ENCODE peak calls at places on chromosomes 11 and 22, in nine cellular contexts. R is RWPE1, Y is neural crest cell, U is kidney epithelial cell, N is left ventricle myocardium inferior, X is GM23338, C is A549, K is GM10248, S is WERI-Rb-1. G is an unnamed sample.

GRCh38 chr22:33325232-33326004 is 267.2 kb upstream of the SYN3 start:
- DNase-seq in R (no peak), Y (no peak), U (no peak), N (no peak), X (no peak), C (no peak), K (peak), S (no peak), G (peak)

GRCh38 chr11:62752177-62752785 is 1.7 kb downstream of the ZBTB3 start:
- DNase-seq in R (no peak), Y (no peak), U (no peak), N (no peak), X (no peak), C (no peak), K (no peak), S (no peak), G (no peak)

GRCh38 chr22:35380537-35381423 is at the start of gene HMOX1:
- DNase-seq in R (peak), Y (peak), U (no peak), N (peak), X (peak), C (peak), K (peak), S (peak), G (peak)

GRCh38 chr11:60504219-60504618 is 11.0 kb upstream of the MS4A13 start:
- DNase-seq in R (no peak), Y (no peak), U (no peak), N (no peak), X (no peak), C (no peak), K (no peak), S (no peak), G (no peak)

GRCh38 chr11:60307507-60308195 is 19.4 kb upstream of the MS4A6E start:
- DNase-seq in R (no peak), Y (no peak), U (no peak), N (no peak), X (no peak), C (no peak), K (no peak), S (no peak), G (no peak)

GRCh38 chr11:2484576-2485125 is 39.8 kb downstream of the KCNQ1 start:
- DNase-seq in R (no peak), Y (no peak), U (no peak), N (no peak), X (no peak), C (no peak), K (no peak), S (no peak), G (no peak)

GRCh38 chr22:25736378-25737011 is 5.5 kb upstream of the MYO18B start:
- DNase-seq in R (no peak), Y (no peak), U (no peak), N (no peak), X (no peak), C (no peak), K (no peak), S (no peak), G (no peak)

GRCh38 chr22:50576070-50576469 is 2.2 kb downstream of the CPT1B start:
- DNase-seq in R (no peak), Y (peak), U (peak), N (no peak), X (peak), C (peak), K (no peak), S (peak), G (peak)

DNA sequence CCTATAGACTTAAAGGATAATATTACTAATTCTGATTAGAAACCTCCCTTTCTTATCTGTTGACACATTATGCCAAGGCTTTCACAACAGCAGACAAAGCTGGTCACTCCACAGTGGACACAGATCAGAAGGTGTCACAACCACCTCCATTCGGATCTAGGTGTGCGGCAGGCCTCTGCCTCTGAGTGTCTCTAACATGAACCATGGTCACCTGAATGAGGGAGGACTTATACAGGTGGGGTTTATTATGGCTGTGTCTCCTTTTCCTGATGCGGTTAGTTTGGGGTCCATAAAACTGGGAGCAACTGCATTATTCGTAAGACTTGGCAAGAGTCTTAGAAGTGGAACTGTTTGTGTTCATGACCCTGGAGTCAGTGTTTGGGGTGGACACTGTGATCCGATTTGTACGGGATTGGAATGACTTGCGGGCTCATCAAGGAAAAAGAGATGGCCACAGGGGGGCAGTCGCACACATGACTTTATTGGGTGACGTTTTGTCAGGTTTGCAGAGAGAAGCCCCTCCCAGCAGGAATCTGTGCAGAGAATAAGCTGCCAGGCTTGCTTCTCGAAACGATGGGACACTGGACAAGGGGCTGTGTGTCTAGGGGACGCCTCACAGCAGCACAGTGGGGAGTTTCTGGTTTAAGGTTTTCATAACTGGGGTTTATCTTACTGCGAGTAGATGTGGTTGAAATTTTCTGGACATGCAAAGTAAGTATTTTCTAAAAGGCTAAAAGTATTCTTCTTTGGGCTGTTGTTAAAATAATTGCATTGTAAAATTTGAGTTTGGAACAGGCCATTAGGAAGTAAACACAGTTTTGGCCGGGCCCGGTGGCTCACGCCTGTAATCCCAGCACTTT is 90.6 kb downstream of the GAB4 start:
- DNase-seq in R (peak), Y (peak), U (peak), N (peak), X (peak), C (peak), K (peak), S (peak), G (peak)
- TF ChIP-seq CTCF in R (peak), Y (peak), U (peak), N (peak), X (peak), C (peak), K (peak), S (peak), G (peak)

DNA sequence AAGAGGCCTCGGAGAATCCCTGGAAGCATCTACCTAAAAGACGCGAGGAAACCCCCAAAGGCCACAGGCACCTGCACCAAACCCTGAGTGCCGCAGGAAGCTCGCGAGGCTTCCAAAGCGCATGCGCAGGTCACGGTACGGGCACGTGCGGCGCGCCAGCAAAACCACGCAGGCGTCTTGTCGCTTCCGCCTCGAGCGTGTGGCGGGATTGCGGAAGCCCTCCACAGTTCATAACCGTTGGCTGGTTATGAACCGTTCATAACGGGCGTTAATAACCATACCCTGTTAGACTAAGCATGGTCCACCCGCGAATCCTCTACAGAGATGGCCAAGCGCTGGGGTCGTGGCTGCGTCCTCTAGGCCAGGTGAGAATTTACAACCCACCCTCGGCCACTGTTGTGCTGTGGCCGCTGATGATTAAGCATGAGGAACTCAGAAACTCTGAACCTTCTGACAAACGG is 46.4 kb downstream of the MORC2 start:
- DNase-seq in R (no peak), Y (no peak), U (peak), N (peak), X (peak), C (peak), K (peak), S (peak), G (peak)
- TF ChIP-seq CTCF in R (no peak), Y (no peak), U (no peak), N (no peak), X (no peak), C (no peak), K (no peak), S (no peak), G (no peak)

DNA sequence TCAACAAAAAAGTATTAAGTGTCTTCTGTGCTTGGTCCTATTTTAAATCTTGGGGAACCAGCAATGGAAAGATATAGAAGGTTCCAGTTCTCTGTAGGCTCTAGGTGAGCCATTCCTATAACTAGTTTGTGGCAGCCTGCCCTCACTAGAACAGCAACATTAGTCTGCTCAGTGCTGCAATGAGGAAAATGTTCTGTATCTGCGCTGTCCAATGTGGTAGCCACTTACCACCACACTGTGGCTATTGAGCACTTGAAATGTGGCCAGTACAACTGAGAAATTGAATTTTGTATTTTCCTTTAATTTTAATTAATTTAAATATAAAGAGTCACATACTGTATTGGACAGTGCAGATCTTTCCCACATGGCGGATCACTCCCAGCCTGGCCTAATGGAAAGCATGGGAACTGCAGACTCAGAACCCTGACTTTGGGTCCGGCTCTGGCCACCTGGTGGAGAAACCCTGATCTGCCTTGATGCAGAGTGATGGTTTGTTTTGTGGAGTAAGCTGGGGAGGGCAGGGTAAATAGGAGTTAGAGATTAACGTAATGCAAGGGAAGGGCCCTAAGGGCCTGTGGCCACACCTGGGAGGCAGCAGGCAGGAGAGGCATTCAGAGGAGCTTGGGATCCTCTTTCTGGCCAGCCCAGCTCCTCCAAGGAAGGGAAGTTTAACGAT is 101.0 kb downstream of the ME3 start:
- DNase-seq in R (no peak), Y (peak), U (no peak), N (no peak), X (peak), C (peak), K (no peak), S (peak), G (peak)
- TF ChIP-seq CTCF in R (no peak), Y (peak), U (peak), N (peak), X (peak), C (peak), K (no peak), S (peak), G (peak)

GRCh38 chr11:94782446-94782845 is 14.3 kb downstream of the AMOTL1 start:
- DNase-seq in R (no peak), Y (no peak), U (no peak), N (no peak), X (no peak), C (no peak), K (no peak), S (no peak), G (no peak)
- TF ChIP-seq CTCF in R (no peak), Y (no peak), U (no peak), N (no peak), X (no peak), C (no peak), K (no peak), S (no peak), G (no peak)

GRCh38 chr11:70948416-70948815 is 304.0 kb downstream of the SHANK2 start:
- DNase-seq in R (no peak), Y (no peak), U (no peak), N (no peak), X (no peak), C (no peak), K (no peak), S (no peak), G (no peak)

GRCh38 chr11:70944141-70944540 is 308.2 kb downstream of the SHANK2 start:
- DNase-seq in R (no peak), Y (no peak), U (no peak), N (no peak), X (no peak), C (no peak), K (no peak), S (no peak), G (no peak)

GRCh38 chr11:70942593-70942992 is 309.8 kb downstream of the SHANK2 start:
- DNase-seq in R (no peak), Y (peak), U (no peak), N (no peak), X (peak), C (peak), K (no peak), S (peak), G (no peak)

GRCh38 chr11:70948855-70949551 is 303.4 kb downstream of the SHANK2 start:
- DNase-seq in R (no peak), Y (no peak), U (no peak), N (no peak), X (peak), C (no peak), K (no peak), S (no peak), G (no peak)

GRCh38 chr11:70944636-70945035 is 307.7 kb downstream of the SHANK2 start:
- DNase-seq in R (no peak), Y (no peak), U (no peak), N (no peak), X (peak), C (no peak), K (no peak), S (no peak), G (no peak)
- TF ChIP-seq CTCF in R (no peak), Y (peak), U (no peak), N (no peak), X (peak), C (no peak), K (no peak), S (peak), G (no peak)

GRCh38 chr11:65528819-65529350 is 4.0 kb downstream of the SCYL1 start:
- DNase-seq in R (no peak), Y (no peak), U (no peak), N (no peak), X (no peak), C (no peak), K (no peak), S (no peak), G (no peak)

GRCh38 chr11:65529475-65530156 is 4.7 kb downstream of the SCYL1 start:
- DNase-seq in R (no peak), Y (no peak), U (no peak), N (no peak), X (no peak), C (no peak), K (no peak), S (no peak), G (no peak)

GRCh38 chr11:65526744-65527143 is 1.9 kb downstream of the SCYL1 start:
- DNase-seq in R (no peak), Y (no peak), U (no peak), N (no peak), X (no peak), C (no peak), K (no peak), S (no peak), G (no peak)

GRCh38 chr11:65532388-65533064 is 7.6 kb downstream of the SCYL1 start:
- DNase-seq in R (no peak), Y (no peak), U (no peak), N (no peak), X (no peak), C (no peak), K (no peak), S (no peak), G (no peak)

DNA sequence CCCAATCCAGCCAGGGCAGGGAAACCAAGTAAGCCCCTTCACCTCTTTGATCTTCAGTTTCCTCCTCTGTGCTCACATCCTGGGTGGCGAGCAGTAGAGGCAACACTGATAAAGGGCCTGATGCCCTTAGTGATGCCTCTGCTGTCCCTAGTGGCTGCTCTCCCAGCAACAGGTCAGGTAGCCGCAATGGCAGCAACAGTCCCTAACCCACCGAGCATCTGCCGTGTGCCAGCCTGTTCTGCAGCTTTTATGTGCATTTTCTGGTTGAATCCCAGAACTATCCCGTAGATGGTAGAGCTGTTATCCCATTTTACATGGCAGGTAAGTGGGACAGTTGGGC is 5.2 kb downstream of the SCYL1 start:
- DNase-seq in R (no peak), Y (no peak), U (no peak), N (no peak), X (peak), C (peak), K (no peak), S (no peak), G (no peak)
- TF ChIP-seq CTCF in R (no peak), Y (peak), U (peak), N (no peak), X (peak), C (no peak), K (peak), S (peak), G (no peak)